ENCODE peak calls at places on chromosomes 16 and 17, in six cellular contexts. P is mammary epithelial cell, W is heart right ventricle, T is H1, Q is tibial artery, S is psoas muscle. G is an unnamed sample.
A peak's percentile ranks its signal among the peaks of the same experiment; 100 is the strongest.

GRCh38 chr17:66432996-66433556 is 130.7 kb downstream of the PRKCA start:
- DNase-seq in W (no peak), P (no peak), T (no peak), S (no peak), Q (no peak), G (no peak)

GRCh38 chr17:36755586-36755985 is 154.2 kb downstream of the MRM1 start:
- DNase-seq in T (peak; percentile 83), W (no peak), P (peak; percentile 18), S (no peak), Q (no peak), G (no peak)

GRCh38 chr16:67963325-67964321 is 4.8 kb downstream of the SLC12A4 start:
- DNase-seq in S (peak; percentile 72), W (no peak), Q (no peak), P (no peak), T (peak; percentile 75), G (no peak)

GRCh38 chr16:84929421-84930297 is 81.7 kb downstream of the ZDHHC7 start:
- DNase-seq in Q (peak; percentile 53), W (no peak), T (no peak), P (no peak), S (peak; percentile 87), G (no peak)

GRCh38 chr16:57976331-57976796 is 5.4 kb upstream of the CNGB1 start:
- DNase-seq in S (no peak), W (no peak), Q (no peak), P (peak; percentile 72), T (no peak), G (peak; percentile 37)

GRCh38 chr17:75288784-75289121 is 480 bp downstream of the SLC25A19 start:
- DNase-seq in S (no peak), T (peak; percentile 69), Q (no peak), W (no peak), P (no peak), G (peak; percentile 68)

GRCh38 chr17:50099003-50099402 is 3.9 kb downstream of the PDK2 start:
- DNase-seq in W (no peak), Q (no peak), S (no peak), T (no peak), P (no peak), G (peak; percentile 22)

GRCh38 chr16:51757124-51757470 is 606.0 kb upstream of the SALL1 start:
- DNase-seq in Q (no peak), S (no peak), T (no peak), P (no peak), W (no peak), G (no peak)

GRCh38 chr17:41635121-41636097 is 11.0 kb upstream of the KRT17 start:
- DNase-seq in W (peak; percentile 41), T (no peak), Q (no peak), P (no peak), S (no peak), G (no peak)

GRCh38 chr16:87733190-87733589 is 32.6 kb downstream of the KLHDC4 start:
- DNase-seq in Q (no peak), W (no peak), P (no peak), S (no peak), T (no peak), G (no peak)

GRCh38 chr17:38912221-38912813 is 13.1 kb upstream of the LASP1NB start:
- DNase-seq in W (peak; percentile 67), T (no peak), Q (no peak), S (peak; percentile 74), P (no peak), G (peak; percentile 81)

GRCh38 chr17:45307290-45308015 is 9.4 kb downstream of the MAP3K14 start:
- DNase-seq in W (no peak), P (peak; percentile 78), Q (peak; percentile 46), T (no peak), S (no peak), G (no peak)

GRCh38 chr17:61400786-61401279 is 1.2 kb downstream of the TBX2 start:
- DNase-seq in P (no peak), T (no peak), Q (no peak), W (no peak), S (no peak), G (no peak)

GRCh38 chr17:48373130-48373844 is 56.7 kb downstream of the SKAP1 start:
- DNase-seq in S (no peak), Q (no peak), W (no peak), T (no peak), P (no peak), G (no peak)

GRCh38 chr16:14289692-14290340 is 218.7 kb downstream of the MRTFB start:
- DNase-seq in S (no peak), P (no peak), W (no peak), Q (no peak), T (peak; percentile 69), G (peak; percentile 44)

GRCh38 chr17:81285179-81285878 is 9.8 kb downstream of the SLC38A10 start:
- DNase-seq in Q (peak; percentile 73), W (peak; percentile 81), S (peak; percentile 88), T (no peak), P (no peak), G (peak; percentile 91)

DNA sequence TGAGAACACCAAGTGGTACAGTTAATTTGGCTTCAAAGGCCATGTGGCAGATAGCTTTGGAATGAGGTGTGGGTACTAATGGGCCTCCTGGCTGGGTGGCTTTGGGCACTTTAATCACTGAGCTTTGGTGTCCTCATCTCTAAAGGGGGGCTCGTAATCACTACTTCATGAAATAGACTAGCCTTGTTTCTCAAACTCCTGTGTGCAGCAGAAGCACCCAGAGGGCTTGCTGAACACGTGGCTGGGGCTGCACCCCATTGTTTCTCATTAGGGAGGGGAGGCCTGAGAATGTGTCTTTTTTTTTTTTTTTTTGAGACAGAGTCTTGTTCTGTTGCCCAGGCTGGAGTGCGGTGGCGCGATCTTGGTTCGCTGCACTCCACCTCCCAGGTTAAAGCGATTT is 5.8 kb downstream of the EPN2 start:
- DNase-seq in P (no peak), T (no peak), W (no peak), S (no peak), Q (no peak), G (no peak)
- H3K4me1 ChIP-seq in P (peaks cover 10% of the 10 kb centered on the region), T (peaks cover 10% of the 10 kb centered on the region), W (peaks cover 15% of the 10 kb centered on the region), S (peaks cover 30% of the 10 kb centered on the region), Q (peaks cover 47% of the 10 kb centered on the region), G (no peaks in the 10 kb centered on the region)

DNA sequence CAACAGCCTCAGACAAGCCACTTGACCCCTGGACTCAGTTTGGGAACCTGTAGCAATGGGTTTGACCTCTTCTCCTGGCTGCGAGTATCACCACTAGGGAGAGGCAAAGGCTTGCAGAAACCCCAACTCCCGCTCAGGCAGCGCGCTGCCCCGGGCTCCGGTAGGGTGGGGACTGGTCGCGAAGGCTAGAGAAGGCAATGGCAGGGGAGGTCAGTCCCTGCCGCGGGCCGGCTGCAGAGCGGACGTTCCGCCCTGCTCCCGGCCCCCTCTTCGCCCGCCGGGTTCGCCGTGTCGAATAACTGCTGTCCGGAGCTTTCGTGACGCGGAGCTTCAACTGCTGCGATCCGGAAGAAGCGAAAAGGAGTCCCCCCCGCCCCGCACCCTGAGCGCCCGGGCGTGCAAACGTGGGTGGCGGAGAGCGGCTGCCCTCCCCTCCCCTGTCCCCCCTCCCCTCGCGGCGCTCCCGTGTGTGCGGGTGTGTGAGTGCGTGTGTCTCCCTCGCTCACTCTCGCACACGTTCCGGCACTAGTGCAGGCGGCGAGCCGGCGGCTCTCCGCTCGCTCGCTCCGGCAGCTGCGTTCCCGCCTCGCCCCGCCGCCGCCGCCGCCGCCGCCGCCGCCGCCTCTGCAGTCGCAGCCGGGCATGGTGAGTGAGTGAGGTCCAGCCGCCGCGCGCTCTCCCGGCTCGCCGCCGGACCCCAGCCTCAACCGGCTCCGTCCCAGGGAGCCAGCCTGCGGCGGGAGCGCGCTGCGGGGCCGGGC is 792 bp upstream of the SHISA6 start:
- DNase-seq in W (peak; percentile 13), Q (no peak), P (no peak), T (peak; percentile 61), S (peak; percentile 54), G (no peak)
- H3K4me3 ChIP-seq in W (peak overlapping the region; percentile 44), Q (peak overlapping the region; percentile 6), P (no peak overlapping the region), T (peak overlapping the region; percentile 68), S (peak overlapping the region; percentile 47), G (no peak overlapping the region)

GRCh38 chr17:21028192-21028591 is 14.6 kb downstream of the USP22 start:
- DNase-seq in S (no peak), W (no peak), T (no peak), Q (no peak), P (no peak), G (no peak)

GRCh38 chr17:21027031-21027430 is 15.8 kb downstream of the USP22 start:
- DNase-seq in S (no peak), W (no peak), T (no peak), Q (no peak), P (no peak), G (no peak)

GRCh38 chr17:21030375-21030774 is 12.4 kb downstream of the USP22 start:
- DNase-seq in Q (no peak), S (no peak), W (no peak), P (no peak), T (no peak), G (no peak)

GRCh38 chr17:21029515-21029914 is 13.3 kb downstream of the USP22 start:
- DNase-seq in P (no peak), Q (no peak), W (no peak), T (no peak), S (no peak), G (no peak)

DNA sequence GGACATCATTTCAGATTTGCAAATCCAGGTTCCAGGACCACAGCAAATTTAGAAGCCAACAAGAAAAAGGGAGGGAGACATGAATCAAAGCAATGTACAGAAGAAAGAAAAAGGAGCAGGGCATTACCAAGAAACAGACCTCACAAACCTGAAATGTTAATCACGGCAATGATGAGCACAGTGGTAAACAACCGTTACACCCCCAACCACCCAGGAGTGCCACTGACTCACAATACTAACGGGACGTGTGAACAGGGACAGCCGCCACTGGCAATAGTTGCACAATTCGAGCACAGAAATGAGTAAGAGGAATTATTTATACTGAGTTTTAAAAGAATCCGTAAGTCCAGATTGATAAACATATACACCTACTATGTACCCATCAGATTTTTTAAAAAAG is 13.8 kb downstream of the USP22 start:
- DNase-seq in S (peak; percentile 81), P (peak; percentile 88), Q (peak; percentile 72), T (no peak), W (no peak), G (no peak)
- H3K27ac ChIP-seq in S (peak overlapping the region; percentile 61), P (peak overlapping the region; percentile 36), Q (peak overlapping the region; percentile 60), T (no peak overlapping the region), W (peak overlapping the region; percentile 51), G (no peak overlapping the region)

DNA sequence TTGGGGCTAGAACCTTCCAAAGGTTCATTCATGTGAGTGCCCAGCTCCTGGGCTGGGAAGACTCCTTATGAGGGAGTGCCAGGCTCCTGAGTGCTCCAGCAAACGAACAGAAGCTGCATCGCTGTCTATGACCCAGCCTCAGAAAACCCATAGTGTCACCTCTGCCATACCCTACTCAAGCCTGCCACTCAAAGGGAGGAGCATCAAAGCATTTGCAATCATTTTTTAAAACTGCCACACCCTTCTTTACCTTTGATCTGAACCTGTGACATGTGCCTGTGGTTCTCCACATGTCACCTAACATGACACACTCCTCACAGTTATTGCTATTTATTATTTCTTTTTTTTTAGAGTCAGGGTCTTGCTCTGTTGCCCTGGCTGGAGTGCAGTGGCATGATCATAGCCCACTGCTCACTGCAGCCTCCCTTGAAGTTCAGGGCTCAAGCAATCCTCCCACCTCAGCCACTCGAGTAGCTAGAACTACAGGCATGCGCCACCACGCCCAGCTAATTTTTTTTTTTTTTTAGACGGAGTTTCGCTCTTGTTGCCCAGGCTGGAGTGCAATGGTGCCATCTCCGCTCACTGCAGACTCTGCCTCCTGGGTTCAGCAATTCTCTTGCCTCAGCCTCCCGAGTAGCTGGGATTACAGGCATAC is 7.3 kb upstream of the KDM8 start:
- DNase-seq in T (no peak), P (no peak), Q (no peak), W (no peak), S (no peak), G (peak; percentile 49)
- H3K4me1 ChIP-seq in T (no peaks in the 10 kb centered on the region), P (peaks cover 21% of the 10 kb centered on the region), Q (no peaks in the 10 kb centered on the region), W (no peaks in the 10 kb centered on the region), S (no peaks in the 10 kb centered on the region), G (no peaks in the 10 kb centered on the region)

G was measured in aorta.